ENCODE peak calls at places on chromosomes 2 and 18, in six cellular contexts. One of them, this sample, is unnamed.

GRCh38 chr2:64457518-64457917 is 3.6 kb downstream of the LGALSL start:
- DNase-seq in HepG2: no peak
- DNase-seq in GM12878: no peak
- DNase-seq in GM12892: no peak
- DNase-seq in H1: no peak
- DNase-seq in K562: no peak
- DNase-seq in this sample: no peak

GRCh38 chr2:116676776-116677175 is 1137.7 kb upstream of the DDX18 start:
- DNase-seq in GM12878: no peak
- DNase-seq in H1: no peak
- DNase-seq in GM12892: no peak
- DNase-seq in K562: no peak
- DNase-seq in HepG2: no peak
- DNase-seq in this sample: no peak

GRCh38 chr2:236661064-236661761 is 91.6 kb downstream of the ACKR3 start:
- DNase-seq in HepG2: no peak
- DNase-seq in H1: no peak
- DNase-seq in GM12892: no peak
- DNase-seq in K562: no peak
- DNase-seq in GM12878: no peak
- DNase-seq in this sample: no peak

GRCh38 chr18:11823545-11823944 is 27.7 kb upstream of the CHMP1B start:
- DNase-seq in H1: no peak
- DNase-seq in GM12878: no peak
- DNase-seq in K562: no peak
- DNase-seq in GM12892: no peak
- DNase-seq in HepG2: no peak
- DNase-seq in this sample: no peak

GRCh38 chr2:205898744-205899143 is 187.2 kb downstream of the INO80D start:
- DNase-seq in K562: no peak
- DNase-seq in GM12892: no peak
- DNase-seq in HepG2: no peak
- DNase-seq in GM12878: no peak
- DNase-seq in H1: no peak
- DNase-seq in this sample: no peak

GRCh38 chr18:79738041-79738461 is 58.4 kb downstream of the CTDP1 start:
- DNase-seq in K562: no peak
- DNase-seq in GM12892: no peak
- DNase-seq in HepG2: no peak
- DNase-seq in H1: no peak
- DNase-seq in GM12878: no peak
- DNase-seq in this sample: no peak

GRCh38 chr2:73983322-73984202 is 1.1 kb upstream of the TET3 start:
- DNase-seq in GM12878: no peak
- DNase-seq in GM12892: peak; percentile 35
- DNase-seq in K562: no peak
- DNase-seq in HepG2: peak; percentile 63
- DNase-seq in H1: peak; percentile 73
- DNase-seq in this sample: no peak

GRCh38 chr2:27322301-27322765 is 564 bp downstream of the MPV17 start:
- DNase-seq in GM12878: no peak
- DNase-seq in H1: no peak
- DNase-seq in HepG2: no peak
- DNase-seq in K562: peak; percentile 44
- DNase-seq in GM12892: no peak
- DNase-seq in this sample: no peak

GRCh38 chr18:65221115-65221514 is 529.7 kb upstream of the CDH7 start:
- DNase-seq in H1: no peak
- DNase-seq in GM12878: no peak
- DNase-seq in HepG2: no peak
- DNase-seq in K562: no peak
- DNase-seq in GM12892: no peak
- DNase-seq in this sample: no peak

DNA sequence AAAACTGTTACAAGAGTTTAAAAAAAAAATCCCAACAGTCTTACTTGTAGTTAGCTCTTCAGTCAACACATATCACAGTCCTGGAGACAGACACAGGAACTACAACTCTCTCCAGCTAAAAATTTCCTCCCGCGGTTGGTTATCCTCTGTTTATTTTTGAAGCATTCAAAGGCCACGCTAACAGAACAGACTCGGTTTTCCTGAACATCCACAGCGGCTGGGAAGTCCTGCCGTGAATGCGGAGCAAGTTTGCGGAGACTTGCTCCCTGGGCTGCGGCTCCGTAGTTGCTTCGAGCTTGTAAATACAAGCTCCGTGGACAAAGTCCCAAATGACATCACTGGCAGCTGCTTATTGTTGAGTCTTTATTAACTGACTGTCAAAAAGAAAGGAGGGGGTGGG is at the start of gene NCKAP5:
- DNase-seq in GM12878: no peak
- DNase-seq in GM12892: no peak
- DNase-seq in HepG2: no peak
- DNase-seq in H1: no peak
- DNase-seq in K562: no peak
- DNase-seq in this sample: no peak
- TF ChIP-seq POLR2A in GM12878: no peak
- TF ChIP-seq POLR2A in GM12892: no peak
- TF ChIP-seq POLR2A in HepG2: no peak
- TF ChIP-seq POLR2A in H1: no peak
- TF ChIP-seq POLR2A in K562: no peak
- TF ChIP-seq POLR2A in this sample: no peak

DNA sequence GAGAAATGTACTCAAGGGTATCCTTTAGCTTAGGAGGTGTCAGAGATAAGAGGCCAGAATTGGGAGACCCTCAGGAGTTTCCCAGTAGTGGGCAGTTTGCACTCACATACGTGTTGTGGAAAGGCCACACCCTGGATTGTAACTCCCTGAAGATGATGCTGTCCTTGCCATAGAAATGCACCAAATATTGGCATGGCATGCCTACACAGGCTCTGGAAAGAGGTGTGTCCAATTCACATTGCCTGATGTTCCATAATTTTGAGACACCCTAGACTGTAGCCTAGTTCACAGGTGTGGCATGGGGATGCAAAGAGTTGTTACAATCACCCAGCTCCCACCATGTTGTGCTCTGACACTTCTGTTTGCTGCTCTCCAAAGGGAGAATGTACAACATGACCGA is 271.9 kb downstream of the CCDC85A start:
- DNase-seq in GM12892: no peak
- DNase-seq in H1: no peak
- DNase-seq in K562: no peak
- DNase-seq in GM12878: no peak
- DNase-seq in HepG2: no peak
- DNase-seq in this sample: no peak
- TF ChIP-seq TAF1 in GM12892: no peak
- TF ChIP-seq TAF1 in H1: no peak
- TF ChIP-seq TAF1 in K562: no peak
- TF ChIP-seq TAF1 in GM12878: no peak
- TF ChIP-seq TAF1 in HepG2: no peak
- TF ChIP-seq TAF1 in this sample: no peak

GRCh38 chr2:45301307-45302010 is 292.2 kb upstream of the SIX2 start:
- DNase-seq in GM12892: no peak
- DNase-seq in K562: no peak
- DNase-seq in GM12878: no peak
- DNase-seq in HepG2: no peak
- DNase-seq in H1: no peak
- DNase-seq in this sample: no peak
- TF ChIP-seq POLR2A in GM12892: no peak
- TF ChIP-seq POLR2A in K562: no peak
- TF ChIP-seq POLR2A in GM12878: no peak
- TF ChIP-seq POLR2A in HepG2: no peak
- TF ChIP-seq POLR2A in H1: no peak
- TF ChIP-seq POLR2A in this sample: no peak

DNA sequence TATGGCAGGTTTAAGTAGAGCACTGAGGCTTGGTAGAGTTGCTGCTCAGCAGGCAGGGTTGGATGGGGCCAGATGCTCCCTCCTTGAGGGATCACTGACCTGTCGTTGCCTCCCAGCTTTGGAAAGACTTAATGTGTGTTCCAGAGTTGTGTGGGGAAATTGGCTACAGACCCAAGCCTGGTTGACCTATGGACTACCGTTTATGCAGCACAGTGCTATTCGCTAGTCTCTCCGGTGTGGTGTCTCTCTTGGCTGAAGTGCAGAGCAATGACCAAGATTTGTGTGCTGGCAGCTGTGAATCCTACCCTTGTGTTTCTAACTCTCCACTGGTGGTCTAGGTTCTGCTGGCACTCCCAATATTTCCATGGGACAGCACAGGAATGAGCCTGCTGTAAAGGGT is 29.8 kb upstream of the SLC4A10 start:
- DNase-seq in GM12892: no peak
- DNase-seq in H1: no peak
- DNase-seq in GM12878: no peak
- DNase-seq in HepG2: no peak
- DNase-seq in K562: no peak
- DNase-seq in this sample: no peak
- TF ChIP-seq TAF1 in GM12892: no peak
- TF ChIP-seq TAF1 in H1: no peak
- TF ChIP-seq TAF1 in GM12878: no peak
- TF ChIP-seq TAF1 in HepG2: no peak
- TF ChIP-seq TAF1 in K562: no peak
- TF ChIP-seq TAF1 in this sample: no peak

GRCh38 chr2:25125189-25125588 is 43.2 kb downstream of the POMC start:
- DNase-seq in K562: no peak
- DNase-seq in GM12892: no peak
- DNase-seq in HepG2: no peak
- DNase-seq in H1: no peak
- DNase-seq in GM12878: no peak
- DNase-seq in this sample: no peak

GRCh38 chr2:25127631-25128030 is 40.7 kb downstream of the POMC start:
- DNase-seq in GM12878: no peak
- DNase-seq in K562: no peak
- DNase-seq in HepG2: no peak
- DNase-seq in H1: no peak
- DNase-seq in GM12892: no peak
- DNase-seq in this sample: no peak

GRCh38 chr2:25123682-25124081 is 44.7 kb downstream of the POMC start:
- DNase-seq in GM12878: no peak
- DNase-seq in H1: no peak
- DNase-seq in GM12892: no peak
- DNase-seq in K562: no peak
- DNase-seq in HepG2: no peak
- DNase-seq in this sample: no peak

GRCh38 chr2:25122367-25122766 is 46.0 kb downstream of the POMC start:
- DNase-seq in GM12892: no peak
- DNase-seq in K562: no peak
- DNase-seq in GM12878: no peak
- DNase-seq in HepG2: no peak
- DNase-seq in H1: no peak
- DNase-seq in this sample: no peak

GRCh38 chr2:25125949-25126348 is 42.4 kb downstream of the POMC start:
- DNase-seq in K562: no peak
- DNase-seq in H1: no peak
- DNase-seq in GM12878: no peak
- DNase-seq in HepG2: no peak
- DNase-seq in GM12892: no peak
- DNase-seq in this sample: no peak
- TF ChIP-seq POLR2A in K562: no peak
- TF ChIP-seq POLR2A in H1: no peak
- TF ChIP-seq POLR2A in GM12878: no peak
- TF ChIP-seq POLR2A in HepG2: no peak
- TF ChIP-seq POLR2A in GM12892: no peak
- TF ChIP-seq POLR2A in this sample: no peak

GRCh38 chr2:208718828-208719227 is 312.2 kb downstream of the PTH2R start:
- DNase-seq in H1: no peak
- DNase-seq in HepG2: no peak
- DNase-seq in GM12878: no peak
- DNase-seq in K562: no peak
- DNase-seq in GM12892: no peak
- DNase-seq in this sample: no peak

GRCh38 chr2:208725280-208725679 is 318.7 kb downstream of the PTH2R start:
- DNase-seq in GM12892: no peak
- DNase-seq in GM12878: no peak
- DNase-seq in K562: no peak
- DNase-seq in H1: no peak
- DNase-seq in HepG2: no peak
- DNase-seq in this sample: no peak

GRCh38 chr2:208726242-208726641 is 319.6 kb downstream of the PTH2R start:
- DNase-seq in HepG2: no peak
- DNase-seq in GM12878: no peak
- DNase-seq in K562: no peak
- DNase-seq in H1: no peak
- DNase-seq in GM12892: no peak
- DNase-seq in this sample: no peak

GRCh38 chr2:208722737-208723136 is 316.1 kb downstream of the PTH2R start:
- DNase-seq in H1: no peak
- DNase-seq in GM12892: no peak
- DNase-seq in GM12878: no peak
- DNase-seq in K562: no peak
- DNase-seq in HepG2: no peak
- DNase-seq in this sample: no peak
- TF ChIP-seq TAF1 in H1: no peak
- TF ChIP-seq TAF1 in GM12892: no peak
- TF ChIP-seq TAF1 in GM12878: no peak
- TF ChIP-seq TAF1 in K562: no peak
- TF ChIP-seq TAF1 in HepG2: no peak
- TF ChIP-seq TAF1 in this sample: no peak

This sample was measured in GM12891.